ENCODE peak calls at places on chromosome 15, in nine cellular contexts. P is AG04449, N is amniotic stem cell, K is iris pigment epithelial cell, G is EH, Y is NT2/D1, D is cardiac muscle cell, R is fibroblast of lung, B is neural crest cell. W is an unnamed sample.
A peak's percentile ranks its signal among the peaks of the same experiment; 100 is the strongest.

GRCh38 chr15:88083828-88084760 is 172.4 kb downstream of the NTRK3 start:
- DNase-seq in P (no peak), N (no peak), K (no peak), G (no peak), Y (no peak), D (no peak), R (no peak), B (no peak), W (no peak)

GRCh38 chr15:94584833-94585244 is 353.5 kb downstream of the MCTP2 start:
- DNase-seq in P (no peak), N (no peak), K (no peak), G (no peak), Y (no peak), D (no peak), R (no peak), B (no peak), W (peak; percentile 22)

GRCh38 chr15:100968043-100968966 is 49.1 kb downstream of the LRRK1 start:
- DNase-seq in P (no peak), N (peak; percentile 29), K (peak; percentile 92), G (peak; percentile 72), Y (no peak), D (no peak), R (no peak), B (no peak), W (no peak)

GRCh38 chr15:69591905-69592508 is 139.4 kb downstream of the RPLP1 start:
- DNase-seq in P (no peak), N (no peak), K (no peak), G (no peak), Y (no peak), D (no peak), R (no peak), B (no peak), W (no peak)

GRCh38 chr15:77335298-77335697 is 84.6 kb downstream of the PEAK1 start:
- DNase-seq in P (no peak), N (no peak), K (peak; percentile 80), G (peak; percentile 39), Y (no peak), D (no peak), R (peak; percentile 11), B (no peak), W (no peak)

GRCh38 chr15:39625856-39626255 is 45.0 kb downstream of the THBS1 start:
- DNase-seq in P (no peak), N (no peak), K (peak; percentile 81), G (peak; percentile 41), Y (no peak), D (no peak), R (peak; percentile 39), B (no peak), W (no peak)

GRCh38 chr15:47736123-47736786 is 18.9 kb downstream of the SEMA6D start:
- DNase-seq in P (no peak), N (no peak), K (peak; percentile 15), G (no peak), Y (no peak), D (no peak), R (peak; percentile 38), B (no peak), W (no peak)

GRCh38 chr15:39939487-39940452 is 5.9 kb downstream of the EIF2AK4 start:
- DNase-seq in P (no peak), N (no peak), K (no peak), G (no peak), Y (no peak), D (no peak), R (no peak), B (no peak), W (no peak)

GRCh38 chr15:86163771-86164170 is 84.1 kb downstream of the AGBL1 start:
- DNase-seq in P (no peak), N (no peak), K (no peak), G (no peak), Y (no peak), D (no peak), R (no peak), B (no peak), W (no peak)

GRCh38 chr15:88912500-88912921 is 668 bp downstream of the MFGE8 start:
- DNase-seq in P (no peak), N (no peak), K (peak; percentile 61), G (peak; percentile 49), Y (no peak), D (peak; percentile 29), R (peak; percentile 45), B (peak; percentile 19), W (no peak)

GRCh38 chr15:77035999-77036471 is 34.9 kb downstream of the TSPAN3 start:
- DNase-seq in P (no peak), N (no peak), K (no peak), G (no peak), Y (no peak), D (no peak), R (no peak), B (no peak), W (no peak)

GRCh38 chr15:64251121-64251520 is 88.3 kb upstream of the PPIB start:
- DNase-seq in P (no peak), N (no peak), K (peak; percentile 60), G (peak; percentile 22), Y (no peak), D (no peak), R (peak; percentile 53), B (no peak), W (no peak)

GRCh38 chr15:37900286-37901221 is 33.9 kb upstream of the TMCO5A start:
- DNase-seq in P (peak; percentile 59), N (no peak), K (peak; percentile 91), G (peak; percentile 91), Y (no peak), D (peak; percentile 28), R (no peak), B (no peak), W (no peak)

GRCh38 chr15:59373215-59373614 is 544 bp upstream of the MYO1E start:
- DNase-seq in P (no peak), N (no peak), K (no peak), G (no peak), Y (no peak), D (no peak), R (no peak), B (no peak), W (no peak)

GRCh38 chr15:70826634-70827033 is 27.3 kb downstream of the LARP6 start:
- DNase-seq in P (peak; percentile 66), N (peak; percentile 61), K (peak; percentile 86), G (peak; percentile 91), Y (no peak), D (no peak), R (peak; percentile 87), B (no peak), W (no peak)

GRCh38 chr15:34861216-34861615 is 65.9 kb upstream of the ACTC1 start:
- DNase-seq in P (no peak), N (no peak), K (no peak), G (no peak), Y (no peak), D (no peak), R (no peak), B (no peak), W (no peak)

GRCh38 chr15:84671211-84671610 is 13.2 kb upstream of the NMB start:
- DNase-seq in P (peak; percentile 62), N (peak; percentile 43), K (peak; percentile 93), G (peak; percentile 88), Y (no peak), D (no peak), R (peak; percentile 82), B (no peak), W (no peak)

GRCh38 chr15:62822228-62822627 is 220.3 kb upstream of the TPM1 start:
- DNase-seq in P (no peak), N (no peak), K (no peak), G (no peak), Y (no peak), D (no peak), R (no peak), B (no peak), W (no peak)

GRCh38 chr15:67085818-67086649 is 20.6 kb downstream of the SMAD3 start:
- DNase-seq in P (peak; percentile 79), N (no peak), K (peak; percentile 96), G (peak; percentile 92), Y (no peak), D (no peak), R (peak; percentile 91), B (no peak), W (no peak)

GRCh38 chr15:31235298-31236183 is 91.1 kb upstream of the KLF13 start:
- DNase-seq in P (no peak), N (no peak), K (peak; percentile 48), G (peak; percentile 12), Y (no peak), D (peak; percentile 84), R (peak; percentile 44), B (no peak), W (no peak)

GRCh38 chr15:38354321-38354929 is 99.5 kb upstream of the FAM98B start:
- DNase-seq in P (no peak), N (peak; percentile 25), K (peak; percentile 71), G (peak; percentile 75), Y (peak; percentile 9), D (peak; percentile 66), R (peak; percentile 83), B (peak; percentile 55), W (peak; percentile 12)

GRCh38 chr15:78449220-78449999 is 11.4 kb downstream of the IREB2 start:
- DNase-seq in P (no peak), N (no peak), K (peak; percentile 16), G (no peak), Y (no peak), D (no peak), R (no peak), B (no peak), W (no peak)

GRCh38 chr15:72358532-72359180 is 17.2 kb downstream of the HEXA start:
- DNase-seq in P (peak; percentile 33), N (peak; percentile 45), K (peak; percentile 84), G (peak; percentile 91), Y (no peak), D (no peak), R (peak; percentile 69), B (no peak), W (no peak)

GRCh38 chr15:36964626-36965025 is 135.7 kb downstream of the MEIS2 start:
- DNase-seq in P (no peak), N (no peak), K (no peak), G (no peak), Y (no peak), D (no peak), R (no peak), B (no peak), W (no peak)

GRCh38 chr15:63038926-63039673 is 3.4 kb upstream of the TPM1 start:
- DNase-seq in P (peak; percentile 75), N (no peak), K (peak; percentile 92), G (peak; percentile 94), Y (no peak), D (no peak), R (no peak), B (no peak), W (no peak)

GRCh38 chr15:52858388-52859176 is 68.4 kb upstream of the ONECUT1 start:
- DNase-seq in P (no peak), N (no peak), K (no peak), G (no peak), Y (no peak), D (peak; percentile 28), R (no peak), B (no peak), W (no peak)

GRCh38 chr15:26866298-26867198 is at the start of gene GABRA5:
- DNase-seq in P (no peak), N (no peak), K (peak; percentile 31), G (peak; percentile 29), Y (peak; percentile 71), D (peak; percentile 75), R (no peak), B (peak; percentile 53), W (no peak)

GRCh38 chr15:48202068-48202467 is 4.0 kb upstream of the SLC12A1 start:
- DNase-seq in P (no peak), N (no peak), K (no peak), G (no peak), Y (no peak), D (no peak), R (no peak), B (no peak), W (no peak)

W was measured in GM19239.